ENCODE peak calls at places on chromosomes 2 and 18, in five cellular contexts. A is A549, Z is heart left ventricle, F is Calu3, V is RWPE1. N is an unnamed sample.

GRCh38 chr2:197890160-197890559 is 85.8 kb downstream of the PLCL1 start:
- DNase-seq in A (no peak), Z (no peak), F (no peak), V (no peak), N (no peak)

GRCh38 chr2:217667545-217667944 is 335.2 kb downstream of the TNS1 start:
- DNase-seq in A (no peak), Z (peak; percentile 45), F (no peak), V (no peak), N (no peak)

GRCh38 chr2:73998451-73998850 is 13.7 kb downstream of the TET3 start:
- DNase-seq in A (no peak), Z (no peak), F (no peak), V (no peak), N (no peak)

GRCh38 chr2:7573166-7573845 is 656.1 kb downstream of the RNF144A start:
- DNase-seq in A (no peak), Z (no peak), F (no peak), V (no peak), N (no peak)

GRCh38 chr2:228318218-228318617 is 136.7 kb upstream of the SPHKAP start:
- DNase-seq in A (peak; percentile 1), Z (peak; percentile 16), F (peak; percentile 53), V (peak; percentile 11), N (no peak)

GRCh38 chr2:231883468-231883881 is 42.7 kb downstream of the NPPC start:
- DNase-seq in A (no peak), Z (no peak), F (no peak), V (no peak), N (no peak)

GRCh38 chr2:146814971-146815370 is 1029.9 kb upstream of the ACVR2A start:
- DNase-seq in A (no peak), Z (no peak), F (no peak), V (peak; percentile 55), N (no peak)

GRCh38 chr2:191114403-191114886 is 36.3 kb downstream of the STAT4 start:
- DNase-seq in A (no peak), Z (no peak), F (no peak), V (no peak), N (peak; percentile 48)

GRCh38 chr2:41032715-41033114 is 580.8 kb upstream of the SLC8A1 start:
- DNase-seq in A (no peak), Z (no peak), F (no peak), V (no peak), N (no peak)

GRCh38 chr18:2444201-2444875 is 127.0 kb downstream of the METTL4 start:
- DNase-seq in A (no peak), Z (no peak), F (no peak), V (no peak), N (no peak)

GRCh38 chr18:34796013-34796657 is 86.0 kb downstream of the DTNA start:
- DNase-seq in A (no peak), Z (no peak), F (no peak), V (no peak), N (no peak)

GRCh38 chr2:2876350-2877042 is 501.1 kb downstream of the EIPR1 start:
- DNase-seq in A (no peak), Z (no peak), F (no peak), V (no peak), N (no peak)

GRCh38 chr2:119293254-119293653 is 69.6 kb downstream of the STEAP3 start:
- DNase-seq in A (no peak), Z (no peak), F (no peak), V (no peak), N (no peak)

GRCh38 chr2:18930977-18931376 is 341.6 kb upstream of the NT5C1B start:
- DNase-seq in A (no peak), Z (no peak), F (no peak), V (no peak), N (no peak)

GRCh38 chr18:27541293-27541692 is 356.2 kb upstream of the CHST9 start:
- DNase-seq in A (no peak), Z (no peak), F (no peak), V (no peak), N (no peak)

GRCh38 chr2:215571693-215572092 is 135.8 kb upstream of the FN1 start:
- DNase-seq in A (no peak), Z (no peak), F (no peak), V (no peak), N (no peak)

GRCh38 chr2:37780097-37780676 is 108.7 kb upstream of the CDC42EP3 start:
- DNase-seq in A (no peak), Z (no peak), F (no peak), V (no peak), N (no peak)

GRCh38 chr2:134772493-134773169 is 53.8 kb upstream of the TMEM163 start:
- DNase-seq in A (no peak), Z (no peak), F (no peak), V (no peak), N (no peak)

GRCh38 chr2:178008636-178009289 is 63.8 kb downstream of the PDE11A start:
- DNase-seq in A (no peak), Z (peak; percentile 46), F (no peak), V (peak; percentile 4), N (no peak)

GRCh38 chr2:160379399-160379798 is 114.2 kb downstream of the RBMS1 start:
- DNase-seq in A (no peak), Z (no peak), F (no peak), V (no peak), N (no peak)

GRCh38 chr2:160375037-160375436 is 118.6 kb downstream of the RBMS1 start:
- DNase-seq in A (no peak), Z (no peak), F (no peak), V (no peak), N (no peak)

GRCh38 chr2:160375802-160376469 is 117.7 kb downstream of the RBMS1 start:
- DNase-seq in A (no peak), Z (no peak), F (no peak), V (no peak), N (no peak)

GRCh38 chr2:160376576-160376975 is 117.0 kb downstream of the RBMS1 start:
- DNase-seq in A (no peak), Z (no peak), F (peak; percentile 34), V (no peak), N (no peak)

GRCh38 chr2:160377204-160377995 is 116.2 kb downstream of the RBMS1 start:
- DNase-seq in A (no peak), Z (no peak), F (no peak), V (no peak), N (no peak)
- TF ChIP-seq CTCF in A (peak; percentile 44), Z (no peak), F (no peak), V (no peak), N (no peak)

DNA sequence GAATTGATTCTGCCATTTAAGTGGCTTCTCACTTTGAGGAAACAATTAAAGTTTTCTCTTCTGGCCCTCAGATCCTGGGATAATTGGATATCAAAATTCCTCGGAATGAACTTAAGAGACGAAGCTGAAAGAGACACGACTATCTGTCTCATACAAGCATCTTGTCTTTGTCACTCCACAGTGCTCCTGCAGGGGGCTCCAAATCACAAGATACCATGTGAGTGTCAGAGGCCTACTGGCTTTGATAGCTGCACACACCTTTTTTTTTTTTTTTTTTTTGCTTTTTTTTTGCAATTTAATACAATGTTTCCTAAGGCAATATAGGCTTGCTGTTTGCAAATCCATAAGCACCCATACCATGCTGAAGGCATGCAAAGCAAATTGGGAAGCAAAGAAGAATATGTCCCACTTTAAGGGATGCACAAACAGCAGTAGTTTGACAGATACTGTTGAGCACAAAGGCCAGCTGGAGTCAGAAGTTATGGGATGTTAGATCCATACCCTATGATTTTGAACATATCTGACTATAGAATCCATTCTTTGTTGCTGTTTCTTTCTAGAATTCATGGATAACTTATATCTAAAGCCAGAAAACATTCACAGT is 109.0 kb upstream of the CBLN2 start:
- DNase-seq in A (peak; percentile 4), Z (no peak), F (peak; percentile 56), V (peak; percentile 9), N (peak; percentile 51)
- TF ChIP-seq CTCF in A (no peak), Z (peak; percentile 17), F (peak; percentile 41), V (peak; percentile 59), N (peak; percentile 60)

GRCh38 chr2:50752228-50752627 is 279.7 kb downstream of the NRXN1 start:
- DNase-seq in A (no peak), Z (no peak), F (no peak), V (no peak), N (no peak)

GRCh38 chr2:50749226-50749625 is 282.7 kb downstream of the NRXN1 start:
- DNase-seq in A (no peak), Z (no peak), F (no peak), V (no peak), N (no peak)

GRCh38 chr2:50748652-50749174 is 283.2 kb downstream of the NRXN1 start:
- DNase-seq in A (no peak), Z (no peak), F (no peak), V (no peak), N (no peak)

GRCh38 chr2:50754514-50754913 is 277.4 kb downstream of the NRXN1 start:
- DNase-seq in A (no peak), Z (no peak), F (no peak), V (no peak), N (no peak)

DNA sequence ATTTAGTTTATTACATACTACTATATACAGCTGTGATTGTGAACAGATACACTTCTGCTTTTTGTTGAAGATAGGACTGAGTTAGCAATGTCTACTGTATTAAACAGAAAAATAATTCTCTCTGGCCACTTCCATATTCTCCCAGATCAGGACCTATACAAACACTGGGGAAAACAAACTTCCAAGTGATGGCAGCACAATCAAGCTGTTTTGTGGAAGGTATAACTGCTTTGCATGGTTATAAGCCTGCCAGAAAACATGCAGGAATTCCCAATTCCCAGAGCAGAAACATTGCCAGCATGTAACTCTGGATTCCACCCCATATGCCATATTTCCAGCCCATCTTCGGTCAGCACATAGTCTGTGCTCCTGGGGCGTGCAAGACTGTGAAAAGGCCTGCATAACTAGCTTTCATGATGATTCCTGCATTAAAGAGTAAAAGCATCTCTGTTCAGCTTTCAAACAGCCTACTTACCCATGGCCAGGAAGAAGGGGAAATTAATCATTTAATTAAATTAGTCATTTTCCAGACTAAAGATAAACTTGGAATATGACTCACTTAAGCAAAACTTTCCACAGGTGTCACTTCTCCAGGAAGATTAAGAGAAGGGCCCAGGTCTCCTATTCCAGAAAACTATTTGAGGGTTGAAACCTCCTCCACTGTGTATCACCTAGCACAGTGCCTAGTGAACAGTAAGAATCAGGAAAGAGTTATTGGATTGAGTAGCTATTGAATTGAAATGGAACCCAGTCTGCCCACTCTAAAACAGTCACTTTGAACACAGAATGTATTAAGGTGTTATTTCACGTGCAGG is 280.5 kb downstream of the NRXN1 start:
- DNase-seq in A (no peak), Z (no peak), F (no peak), V (no peak), N (no peak)
- TF ChIP-seq CTCF in A (no peak), Z (no peak), F (no peak), V (no peak), N (no peak)

DNA sequence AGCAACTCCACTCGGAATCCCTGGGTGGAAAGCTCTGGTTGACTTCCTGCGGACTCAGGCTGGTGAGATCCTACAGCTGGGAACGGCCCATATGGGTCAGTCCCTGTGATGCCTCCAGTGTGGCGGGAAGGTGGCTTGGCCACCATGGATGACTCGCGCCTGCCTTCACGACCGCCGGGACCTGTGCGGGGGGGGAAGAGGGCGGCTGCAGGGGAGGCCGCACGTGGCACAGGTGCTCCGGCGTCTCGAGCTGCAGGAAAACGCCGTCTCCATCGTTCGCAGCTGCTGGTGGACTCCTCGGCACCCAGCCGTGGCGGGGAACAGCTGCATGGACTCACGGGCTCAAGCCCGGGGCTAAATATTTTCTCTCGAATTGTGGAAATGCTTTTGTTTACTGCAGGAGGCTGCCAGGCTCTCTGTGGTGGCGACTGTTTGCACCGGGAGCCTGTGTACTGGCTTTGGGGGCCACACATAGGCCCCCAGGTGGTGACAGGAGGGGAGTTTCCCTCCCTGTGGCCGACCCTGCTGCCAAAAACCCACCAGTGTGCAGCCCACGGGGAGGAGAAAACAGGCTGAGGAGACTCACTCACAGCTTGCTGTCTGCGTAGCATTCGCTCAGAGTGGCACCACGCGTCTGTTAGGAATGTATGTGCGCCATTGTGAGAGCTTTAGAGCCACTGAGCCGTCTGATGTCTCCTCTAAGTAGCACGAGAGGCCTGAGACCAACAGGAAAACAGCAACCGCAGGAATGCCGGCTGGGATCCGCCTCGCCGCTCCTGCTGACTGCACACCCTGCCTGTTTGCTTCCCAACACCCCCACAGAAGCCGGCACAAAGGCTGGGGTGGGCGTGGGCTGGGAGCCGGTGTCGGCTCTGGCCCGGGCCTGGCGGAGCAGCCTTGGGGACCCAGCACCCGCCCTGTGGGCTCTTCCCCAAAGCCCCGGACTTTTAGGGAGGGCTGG is 89.2 kb downstream of the NFATC1 start:
- DNase-seq in A (no peak), Z (peak; percentile 44), F (no peak), V (peak; percentile 54), N (no peak)
- TF ChIP-seq CTCF in A (no peak), Z (no peak), F (no peak), V (no peak), N (no peak)